ENCODE peak calls at places on chromosomes 7 and 10, in eight cellular contexts. Q is T-helper 17 cell, L is occipital lobe, T is transverse colon, A is astrocyte of the cerebellum, U is iris pigment epithelial cell, Z is immature natural killer cell, J is nephron progenitor cell. C is an unnamed sample.

GRCh38 chr7:113891031-113891350 is 27.8 kb downstream of the PPP1R3A start:
- DNase-seq in Q (no peak), L (no peak), T (no peak), A (no peak), U (no peak), Z (no peak), J (no peak), C (no peak)

GRCh38 chr7:112069879-112070321 is 136.3 kb downstream of the DOCK4 start:
- DNase-seq in Q (no peak), L (no peak), T (no peak), A (no peak), U (peak), Z (no peak), J (no peak), C (no peak)

GRCh38 chr10:21479553-21480315 is 45.7 kb downstream of the SKIDA1 start:
- DNase-seq in Q (no peak), L (no peak), T (no peak), A (no peak), U (no peak), Z (no peak), J (no peak), C (no peak)

GRCh38 chr7:83162402-83163256 is at the start of gene PCLO:
- DNase-seq in Q (peak), L (peak), T (peak), A (peak), U (peak), Z (no peak), J (peak), C (peak)

GRCh38 chr10:103145860-103146466 is 47.1 kb downstream of the NT5C2 start:
- DNase-seq in Q (no peak), L (no peak), T (peak), A (peak), U (peak), Z (no peak), J (no peak), C (no peak)

GRCh38 chr10:12081470-12081869 is 12.7 kb downstream of the DHTKD1 start:
- DNase-seq in Q (no peak), L (no peak), T (no peak), A (no peak), U (no peak), Z (no peak), J (no peak), C (no peak)

GRCh38 chr10:130218181-130218641 is 82.0 kb downstream of the GLRX3 start:
- DNase-seq in Q (no peak), L (no peak), T (no peak), A (no peak), U (no peak), Z (no peak), J (no peak), C (no peak)

GRCh38 chr7:3266240-3266639 is 34.8 kb upstream of the SDK1 start:
- DNase-seq in Q (no peak), L (no peak), T (no peak), A (no peak), U (no peak), Z (no peak), J (no peak), C (no peak)

GRCh38 chr10:34489973-34490372 is 325.1 kb downstream of the PARD3 start:
- DNase-seq in Q (no peak), L (no peak), T (no peak), A (peak), U (peak), Z (no peak), J (no peak), C (no peak)

GRCh38 chr10:29646960-29647431 is 12.2 kb upstream of the SVIL start:
- DNase-seq in Q (no peak), L (no peak), T (no peak), A (no peak), U (peak), Z (no peak), J (no peak), C (no peak)

GRCh38 chr10:11180228-11180627 is 162.6 kb downstream of the CELF2 start:
- DNase-seq in Q (peak), L (no peak), T (peak), A (no peak), U (no peak), Z (peak), J (no peak), C (no peak)

GRCh38 chr7:149126662-149127321 is 668 bp upstream of the ZNF425 start:
- DNase-seq in Q (peak), L (peak), T (peak), A (no peak), U (peak), Z (peak), J (peak), C (no peak)

C was measured in retinal pigment epithelial cell.